ENCODE peak calls at places on chromosome 1, in nine cellular contexts. F is transverse colon, N is pancreas, W is fibroblast of mammary gland, C is HepG2, S is tibial artery, A is HCT116, E is adrenal gland, D is astrocyte of the spinal cord. H is an unnamed sample.

GRCh38 chr1:90488451-90488850 is 228.7 kb downstream of the BARHL2 start:
- DNase-seq in A (no peak), C (no peak), E (no peak), F (no peak), D (peak; percentile 63), W (peak; percentile 3), S (no peak), N (no peak), H (no peak)

GRCh38 chr1:109274533-109275476 is 8.1 kb downstream of the PSRC1 start:
- DNase-seq in E (no peak), S (peak; percentile 61), C (peak; percentile 93), F (peak; percentile 64), A (peak; percentile 21), D (peak; percentile 34), W (no peak), N (peak; percentile 83), H (peak; percentile 84)

GRCh38 chr1:81424056-81424455 is 376.7 kb upstream of the ADGRL2 start:
- DNase-seq in A (no peak), E (no peak), F (no peak), D (peak; percentile 4), N (no peak), C (no peak), S (no peak), W (no peak), H (no peak)

GRCh38 chr1:46798820-46799219 is at the start of gene CYP4B1:
- DNase-seq in A (no peak), W (no peak), E (peak; percentile 50), S (peak; percentile 81), C (no peak), D (no peak), N (no peak), F (peak; percentile 39), H (peak; percentile 86)

GRCh38 chr1:243712890-243713425 is 137.1 kb downstream of the AKT3 start:
- DNase-seq in F (no peak), W (peak; percentile 19), N (no peak), E (no peak), D (peak; percentile 32), A (peak; percentile 19), C (no peak), S (no peak), H (no peak)

GRCh38 chr1:225811622-225812487 is 1.9 kb downstream of the EPHX1 start:
- DNase-seq in A (no peak), F (peak; percentile 27), S (no peak), E (peak; percentile 67), C (peak; percentile 48), D (no peak), W (no peak), N (no peak), H (no peak)

GRCh38 chr1:115838426-115838804 is 2.5 kb downstream of the NHLH2 start:
- DNase-seq in N (no peak), F (no peak), W (no peak), E (no peak), S (no peak), A (no peak), C (no peak), D (no peak), H (no peak)

GRCh38 chr1:32683397-32683796 is 19.2 kb downstream of the SYNC start:
- DNase-seq in S (no peak), D (no peak), C (no peak), A (no peak), E (no peak), N (peak; percentile 7), W (no peak), F (no peak), H (no peak)

GRCh38 chr1:147850737-147851136 is 51.9 kb upstream of the GJA8 start:
- DNase-seq in W (no peak), D (no peak), F (no peak), A (no peak), N (no peak), E (no peak), C (no peak), S (no peak), H (no peak)

GRCh38 chr1:203317429-203318228 is 12.3 kb downstream of the BTG2 start:
- DNase-seq in S (no peak), C (no peak), D (no peak), E (no peak), N (no peak), F (no peak), A (no peak), W (no peak), H (no peak)

GRCh38 chr1:9700340-9700739 is 48.8 kb downstream of the PIK3CD start:
- DNase-seq in D (peak; percentile 82), N (no peak), A (peak; percentile 45), C (no peak), S (no peak), F (no peak), E (no peak), W (peak; percentile 92), H (no peak)

GRCh38 chr1:169163059-169163458 is 56.6 kb downstream of the ATP1B1 start:
- DNase-seq in S (no peak), D (no peak), F (no peak), N (no peak), A (peak; percentile 77), W (peak; percentile 55), E (no peak), C (no peak), H (no peak)

GRCh38 chr1:243926803-243927245 is 76.8 kb upstream of the AKT3 start:
- DNase-seq in F (no peak), D (peak; percentile 96), W (peak; percentile 89), A (peak; percentile 15), E (no peak), N (no peak), C (no peak), S (no peak), H (no peak)

GRCh38 chr1:17352419-17352909 is 19.5 kb upstream of the PADI6 start:
- DNase-seq in S (no peak), W (no peak), D (no peak), C (no peak), A (no peak), F (no peak), E (no peak), N (no peak), H (no peak)

GRCh38 chr1:155962599-155963211 is 15.6 kb downstream of the ARHGEF2 start:
- DNase-seq in E (no peak), C (no peak), N (no peak), S (peak; percentile 67), W (peak; percentile 62), D (peak; percentile 44), A (no peak), F (peak; percentile 38), H (peak; percentile 67)

GRCh38 chr1:155960081-155960745 is 18.1 kb downstream of the ARHGEF2 start:
- DNase-seq in S (no peak), D (no peak), E (no peak), F (no peak), A (no peak), N (no peak), C (no peak), W (no peak), H (no peak)

GRCh38 chr1:155964193-155964592 is 14.2 kb downstream of the ARHGEF2 start:
- DNase-seq in D (no peak), C (no peak), A (no peak), W (no peak), E (no peak), S (no peak), F (no peak), N (no peak), H (no peak)

GRCh38 chr1:155966135-155966534 is 12.2 kb downstream of the ARHGEF2 start:
- DNase-seq in A (no peak), W (no peak), D (no peak), F (no peak), N (no peak), C (no peak), E (no peak), S (no peak), H (no peak)

DNA sequence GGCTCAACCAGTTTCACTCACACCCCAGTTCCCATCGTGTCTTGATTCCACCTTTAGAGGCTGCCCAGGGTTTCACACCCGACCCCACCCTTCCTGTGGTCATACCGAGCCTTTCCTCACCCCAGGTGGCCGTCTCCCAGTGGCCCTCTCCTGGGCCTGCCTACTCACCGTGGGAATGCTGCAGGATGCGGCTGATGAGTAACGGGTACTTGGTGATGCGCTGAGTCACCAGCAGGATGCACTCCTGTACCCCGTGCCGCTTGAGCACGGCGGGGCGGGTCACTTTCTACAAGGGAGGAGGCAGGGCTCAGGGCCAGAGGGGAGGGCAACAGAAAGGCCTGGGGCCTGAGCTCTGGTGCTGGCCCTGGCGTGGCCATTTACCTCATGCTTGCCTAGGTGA is 16.4 kb downstream of the ARHGEF2 start:
- DNase-seq in F (peak; percentile 43), S (peak; percentile 86), D (peak; percentile 96), A (peak; percentile 92), N (no peak), C (no peak), W (peak; percentile 99), E (no peak), H (no peak)
- TF ChIP-seq CTCF in F (no peak), S (peak; percentile 49), D (peak; percentile 61), A (peak; percentile 36), N (no peak), C (peak; percentile 17), W (peak; percentile 17), E (no peak), H (peak; percentile 34)

DNA sequence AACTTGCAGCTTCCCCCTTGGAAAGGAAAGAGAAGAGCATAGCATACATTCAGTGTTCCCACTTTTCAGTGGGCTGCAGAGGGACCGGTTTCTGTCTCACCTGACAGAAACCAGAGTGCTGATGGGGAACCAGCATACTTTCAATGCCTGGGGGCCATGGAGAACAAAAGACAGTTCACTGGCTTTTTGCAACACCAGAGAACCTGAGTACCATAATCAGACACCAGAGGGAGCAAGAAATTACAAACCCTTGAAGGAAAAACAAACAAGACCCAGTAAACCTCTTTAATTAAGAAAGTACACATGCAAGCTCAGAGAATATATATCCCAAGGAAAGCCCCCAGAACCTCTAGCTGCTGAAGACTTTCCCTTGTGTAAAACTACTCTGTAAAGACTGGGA is 51.1 kb downstream of the CSMD2 start:
- DNase-seq in N (no peak), E (no peak), F (no peak), C (peak; percentile 10), D (no peak), S (no peak), W (peak; percentile 34), A (peak; percentile 32), H (no peak)
- TF ChIP-seq CTCF in N (peak; percentile 23), E (peak; percentile 18), F (no peak), C (peak; percentile 22), D (peak; percentile 35), S (no peak), W (peak; percentile 40), A (peak; percentile 56), H (no peak)

GRCh38 chr1:23809751-23810171 is 9.2 kb upstream of the GALE start:
- DNase-seq in N (peak; percentile 81), C (peak; percentile 78), A (peak; percentile 41), S (peak; percentile 62), F (peak; percentile 89), E (peak; percentile 81), D (peak; percentile 62), W (peak; percentile 68), H (peak; percentile 83)
- TF ChIP-seq CTCF in N (peak; percentile 75), C (peak; percentile 94), A (peak; percentile 88), S (peak; percentile 50), F (peak; percentile 89), E (peak; percentile 59), D (peak; percentile 88), W (peak; percentile 77), H (peak; percentile 86)

GRCh38 chr1:106022312-106022902 is 1034.1 kb upstream of the PRMT6 start:
- DNase-seq in E (no peak), D (peak; percentile 24), C (no peak), W (peak; percentile 0), A (no peak), F (no peak), N (no peak), S (no peak), H (no peak)
- TF ChIP-seq CTCF in E (no peak), D (peak; percentile 27), C (no peak), W (peak; percentile 28), A (peak; percentile 40), F (no peak), N (peak; percentile 21), S (no peak), H (peak; percentile 23)